ENCODE peak calls at places on chromosomes 13 and 19, in six cellular contexts. K is HFFc6, B is tibial artery, Q is osteocyte, R is neural progenitor cell, P is heart right ventricle. U is an unnamed sample.

GRCh38 chr13:21106089-21106488 is 44.7 kb upstream of the LATS2 start:
- DNase-seq in K (peak), B (no peak), Q (no peak), P (no peak), R (no peak), U (no peak)

GRCh38 chr13:50358221-50358620 is 343.0 kb downstream of the KCNRG start:
- DNase-seq in Q (no peak), K (no peak), B (no peak), P (no peak), R (no peak), U (no peak)

GRCh38 chr19:36528921-36529518 is 949 bp upstream of the ZNF260 start:
- DNase-seq in P (no peak), Q (no peak), B (no peak), K (no peak), R (peak), U (no peak)

GRCh38 chr19:15463865-15464371 is 426 bp downstream of the RASAL3 start:
- DNase-seq in P (no peak), Q (no peak), R (no peak), B (no peak), K (no peak), U (no peak)

GRCh38 chr19:45777395-45777961 is 4.8 kb downstream of the DMPK start:
- DNase-seq in R (no peak), P (no peak), K (no peak), B (no peak), Q (no peak), U (no peak)

GRCh38 chr19:1507763-1508506 is 4.9 kb downstream of the ADAMTSL5 start:
- DNase-seq in P (peak), Q (peak), R (peak), B (peak), K (peak), U (peak)

GRCh38 chr13:102724923-102725322 is 30.1 kb upstream of the METTL21C start:
- DNase-seq in K (peak), R (no peak), B (no peak), Q (no peak), P (no peak), U (no peak)

GRCh38 chr19:55536951-55537740 is at the start of gene SBK2:
- DNase-seq in B (no peak), K (no peak), Q (no peak), R (peak), P (no peak), U (peak)

GRCh38 chr19:8663920-8664670 is 33.7 kb downstream of the NFILZ start:
- DNase-seq in K (no peak), Q (no peak), B (no peak), P (no peak), R (no peak), U (no peak)

GRCh38 chr19:46813570-46814358 is 25.4 kb upstream of the SLC1A5 start:
- DNase-seq in K (peak), R (no peak), Q (peak), B (peak), P (peak), U (no peak)

GRCh38 chr19:47675271-47675670 is 38.0 kb upstream of the EHD2 start:
- DNase-seq in R (no peak), P (no peak), Q (no peak), B (no peak), K (no peak), U (no peak)

GRCh38 chr19:33193269-33193863 is 764 bp upstream of the LRP3 start:
- DNase-seq in P (no peak), Q (no peak), K (no peak), B (no peak), R (no peak), U (no peak)

DNA sequence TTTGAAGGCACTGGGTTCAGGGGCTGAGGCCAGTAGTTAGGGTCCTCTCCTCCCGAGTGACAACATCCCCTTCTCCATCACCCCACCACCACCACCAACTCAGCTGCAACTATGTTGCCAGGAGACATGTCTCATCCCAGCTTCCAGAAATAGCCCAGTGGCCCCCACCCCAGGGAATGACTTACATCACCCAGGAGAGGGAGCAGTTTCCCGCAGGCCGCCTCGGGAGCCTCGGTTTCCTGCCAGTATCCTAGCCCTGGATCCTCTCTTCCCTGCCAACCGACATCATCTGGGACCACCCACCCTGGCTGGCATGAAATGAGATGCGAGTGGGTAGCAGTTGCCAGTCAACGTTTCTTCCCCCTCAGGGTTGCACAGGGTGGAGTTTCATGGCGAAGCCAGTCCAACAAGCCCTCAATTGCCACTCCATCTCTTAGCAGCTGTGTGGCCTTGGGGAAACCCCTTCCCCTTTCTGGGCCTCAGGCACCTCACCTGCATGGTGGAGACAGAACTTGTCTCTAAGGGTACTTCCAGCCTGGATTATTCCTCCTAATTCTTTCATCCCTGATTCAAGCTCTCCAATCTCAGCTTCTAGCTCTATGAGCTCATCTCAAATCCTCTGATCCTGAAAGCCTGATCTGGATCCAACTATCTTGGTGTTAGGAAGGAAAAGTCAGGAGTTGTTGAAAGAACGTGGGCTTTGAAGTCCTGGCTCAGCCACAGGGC is 3.9 kb upstream of the GSK3A start:
- DNase-seq in Q (peak), B (peak), R (peak), K (peak), P (peak), U (no peak)
- TF ChIP-seq CTCF in Q (peak), B (peak), R (peak), K (peak), P (peak), U (peak)

GRCh38 chr19:48813123-48813911 is 2.5 kb upstream of the BCAT2 start:
- DNase-seq in R (peak), B (no peak), K (no peak), Q (no peak), P (no peak), U (no peak)
- TF ChIP-seq CTCF in R (peak), B (no peak), K (peak), Q (peak), P (peak), U (peak)

GRCh38 chr13:27619711-27620376 is 485 bp downstream of the LNX2 start:
- DNase-seq in R (no peak), Q (peak), K (peak), B (peak), P (peak), U (no peak)
- TF ChIP-seq CTCF in R (no peak), Q (peak), K (peak), B (peak), P (no peak), U (no peak)

GRCh38 chr19:40605201-40605971 is 4.2 kb downstream of the LTBP4 start:
- DNase-seq in Q (no peak), R (peak), K (no peak), P (peak), B (peak), U (no peak)
- TF ChIP-seq CTCF in Q (peak), R (peak), K (peak), P (peak), B (no peak), U (peak)

DNA sequence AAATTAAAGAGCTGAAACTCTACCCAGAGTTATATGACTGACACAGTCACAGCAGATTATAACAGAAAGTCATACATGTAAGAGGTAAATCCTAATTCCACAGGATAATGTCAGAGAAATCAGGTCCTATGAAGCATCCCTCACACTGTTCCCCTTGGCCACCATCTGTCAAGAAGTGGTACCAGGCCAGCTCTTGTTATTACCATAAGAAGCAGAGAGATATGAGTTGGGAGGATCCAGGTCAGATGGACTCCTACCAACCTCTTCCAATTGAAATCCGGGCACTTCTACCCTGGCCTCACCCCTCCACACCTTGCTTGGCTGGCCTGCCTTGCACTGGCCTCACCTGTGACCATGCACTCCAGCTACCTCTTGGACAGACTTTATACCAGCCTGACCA is 353.2 kb downstream of the DNAJC15 start:
- DNase-seq in Q (no peak), B (no peak), R (no peak), K (no peak), P (no peak), U (no peak)
- TF ChIP-seq CTCF in Q (no peak), B (no peak), R (no peak), K (no peak), P (no peak), U (no peak)

U was measured in progenitor cell of endocrine pancreas.